ENCODE peak calls at places on chromosomes 4 and X, in six cellular contexts. One of them, this sample, is unnamed.

GRCh38 chrX:134377537-134377936 is 82.4 kb upstream of the HPRT1 start:
- DNase-seq in heart left ventricle: no peak
- DNase-seq in H9: no peak
- DNase-seq in hepatocyte: peak; percentile 34
- DNase-seq in IMR-90: peak; percentile 52
- DNase-seq in sigmoid colon: no peak
- DNase-seq in this sample: no peak

GRCh38 chr4:107718351-107718965 is 1.6 kb downstream of the PAPSS1 start:
- DNase-seq in heart left ventricle: no peak
- DNase-seq in sigmoid colon: no peak
- DNase-seq in IMR-90: no peak
- DNase-seq in H9: no peak
- DNase-seq in hepatocyte: no peak
- DNase-seq in this sample: no peak

GRCh38 chrX:108044554-108045256 is at the start of gene VSIG1:
- DNase-seq in IMR-90: no peak
- DNase-seq in hepatocyte: no peak
- DNase-seq in sigmoid colon: no peak
- DNase-seq in heart left ventricle: no peak
- DNase-seq in H9: no peak
- DNase-seq in this sample: no peak

GRCh38 chr4:101114936-101115372 is 232.4 kb downstream of the PPP3CA start:
- DNase-seq in sigmoid colon: no peak
- DNase-seq in hepatocyte: peak; percentile 26
- DNase-seq in IMR-90: peak; percentile 83
- DNase-seq in H9: peak; percentile 30
- DNase-seq in heart left ventricle: no peak
- DNase-seq in this sample: peak; percentile 6

GRCh38 chr4:8472166-8472688 is 31.6 kb downstream of the TRMT44 start:
- DNase-seq in sigmoid colon: no peak
- DNase-seq in IMR-90: no peak
- DNase-seq in H9: no peak
- DNase-seq in hepatocyte: no peak
- DNase-seq in heart left ventricle: no peak
- DNase-seq in this sample: no peak

GRCh38 chr4:151340751-151341385 is 15.5 kb upstream of the SH3D19 start:
- DNase-seq in IMR-90: peak; percentile 16
- DNase-seq in H9: no peak
- DNase-seq in sigmoid colon: no peak
- DNase-seq in heart left ventricle: no peak
- DNase-seq in hepatocyte: peak; percentile 55
- DNase-seq in this sample: no peak

GRCh38 chr4:188417181-188417580 is 277.9 kb downstream of the TRIML1 start:
- DNase-seq in heart left ventricle: no peak
- DNase-seq in H9: peak; percentile 60
- DNase-seq in IMR-90: peak; percentile 15
- DNase-seq in sigmoid colon: no peak
- DNase-seq in hepatocyte: no peak
- DNase-seq in this sample: no peak

GRCh38 chr4:98930311-98930865 is 1.5 kb upstream of the EIF4E start:
- DNase-seq in hepatocyte: no peak
- DNase-seq in IMR-90: no peak
- DNase-seq in H9: no peak
- DNase-seq in heart left ventricle: no peak
- DNase-seq in sigmoid colon: no peak
- DNase-seq in this sample: no peak

GRCh38 chr4:20456416-20456815 is 204.7 kb downstream of the SLIT2 start:
- DNase-seq in sigmoid colon: no peak
- DNase-seq in heart left ventricle: no peak
- DNase-seq in hepatocyte: no peak
- DNase-seq in IMR-90: peak; percentile 20
- DNase-seq in H9: no peak
- DNase-seq in this sample: no peak

GRCh38 chrX:14591976-14592375 is 62.6 kb downstream of the GLRA2 start:
- DNase-seq in hepatocyte: no peak
- DNase-seq in IMR-90: no peak
- DNase-seq in heart left ventricle: no peak
- DNase-seq in H9: no peak
- DNase-seq in sigmoid colon: no peak
- DNase-seq in this sample: no peak

GRCh38 chr4:84568496-84568895 is 14.4 kb upstream of the CDS1 start:
- DNase-seq in heart left ventricle: no peak
- DNase-seq in sigmoid colon: no peak
- DNase-seq in H9: no peak
- DNase-seq in hepatocyte: no peak
- DNase-seq in IMR-90: no peak
- DNase-seq in this sample: no peak

GRCh38 chrX:77087529-77088169 is 359.5 kb upstream of the FGF16 start:
- DNase-seq in hepatocyte: peak; percentile 43
- DNase-seq in sigmoid colon: no peak
- DNase-seq in IMR-90: peak; percentile 10
- DNase-seq in heart left ventricle: peak; percentile 34
- DNase-seq in H9: no peak
- DNase-seq in this sample: no peak

GRCh38 chrX:134981910-134982309 is 8.9 kb upstream of the SMIM10 start:
- DNase-seq in sigmoid colon: no peak
- DNase-seq in H9: no peak
- DNase-seq in heart left ventricle: no peak
- DNase-seq in IMR-90: no peak
- DNase-seq in hepatocyte: no peak
- DNase-seq in this sample: no peak

GRCh38 chrX:129956765-129957164 is 25.7 kb upstream of the BCORL1 start:
- DNase-seq in heart left ventricle: no peak
- DNase-seq in IMR-90: no peak
- DNase-seq in hepatocyte: no peak
- DNase-seq in sigmoid colon: no peak
- DNase-seq in H9: no peak
- DNase-seq in this sample: no peak
- H3K27ac ChIP-seq in heart left ventricle: peak overlapping the region; percentile 28
- H3K27ac ChIP-seq in IMR-90: no peak overlapping the region
- H3K27ac ChIP-seq in hepatocyte: no peak overlapping the region
- H3K27ac ChIP-seq in sigmoid colon: peak overlapping the region; percentile 58
- H3K27ac ChIP-seq in H9: no peak overlapping the region
- H3K27ac ChIP-seq in this sample: no peak overlapping the region

GRCh38 chr4:57158221-57158620 is 48.0 kb upstream of the IGFBP7 start:
- DNase-seq in IMR-90: no peak
- DNase-seq in heart left ventricle: no peak
- DNase-seq in H9: no peak
- DNase-seq in sigmoid colon: no peak
- DNase-seq in hepatocyte: no peak
- DNase-seq in this sample: no peak
- TF ChIP-seq CTCF in IMR-90: peak; percentile 21
- TF ChIP-seq CTCF in heart left ventricle: peak; percentile 31
- TF ChIP-seq CTCF in H9: no peak
- TF ChIP-seq CTCF in sigmoid colon: no peak
- TF ChIP-seq CTCF in hepatocyte: no peak
- TF ChIP-seq CTCF in this sample: no peak

GRCh38 chr4:69099910-69100309 is 3.6 kb downstream of the UGT2B7 start:
- DNase-seq in H9: no peak
- DNase-seq in heart left ventricle: no peak
- DNase-seq in hepatocyte: no peak
- DNase-seq in IMR-90: no peak
- DNase-seq in sigmoid colon: no peak
- DNase-seq in this sample: no peak

DNA sequence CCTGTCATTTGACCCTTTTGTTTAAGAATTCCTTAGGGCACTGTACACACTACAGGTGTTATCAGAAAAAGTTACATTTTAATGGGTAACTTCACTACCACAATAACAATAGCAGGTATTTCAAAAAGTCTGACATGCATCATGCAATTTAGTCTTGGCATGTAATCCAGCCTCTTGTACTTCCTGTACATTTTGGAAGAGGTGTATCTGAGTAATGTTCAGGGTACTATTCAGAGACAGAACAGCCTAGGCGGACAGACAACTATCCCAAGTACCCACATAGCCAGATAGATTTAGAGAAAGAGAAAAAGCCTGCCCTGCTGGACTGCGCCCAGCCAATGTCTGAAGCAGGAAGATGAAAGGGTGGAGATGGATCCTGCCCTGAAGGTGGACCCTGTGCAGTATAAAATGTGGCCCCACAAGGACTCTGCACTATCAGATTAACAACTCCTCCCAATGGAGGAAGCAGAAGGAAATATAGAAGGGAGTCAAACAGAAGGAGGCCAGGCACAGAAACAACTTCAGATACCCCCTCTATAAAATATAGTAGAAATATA is 8.5 kb downstream of the UGT2B7 start:
- DNase-seq in heart left ventricle: no peak
- DNase-seq in H9: no peak
- DNase-seq in hepatocyte: no peak
- DNase-seq in sigmoid colon: no peak
- DNase-seq in IMR-90: no peak
- DNase-seq in this sample: no peak
- H3K27ac ChIP-seq in heart left ventricle: no peak overlapping the region
- H3K27ac ChIP-seq in H9: no peak overlapping the region
- H3K27ac ChIP-seq in hepatocyte: no peak overlapping the region
- H3K27ac ChIP-seq in sigmoid colon: no peak overlapping the region
- H3K27ac ChIP-seq in IMR-90: no peak overlapping the region
- H3K27ac ChIP-seq in this sample: no peak overlapping the region

DNA sequence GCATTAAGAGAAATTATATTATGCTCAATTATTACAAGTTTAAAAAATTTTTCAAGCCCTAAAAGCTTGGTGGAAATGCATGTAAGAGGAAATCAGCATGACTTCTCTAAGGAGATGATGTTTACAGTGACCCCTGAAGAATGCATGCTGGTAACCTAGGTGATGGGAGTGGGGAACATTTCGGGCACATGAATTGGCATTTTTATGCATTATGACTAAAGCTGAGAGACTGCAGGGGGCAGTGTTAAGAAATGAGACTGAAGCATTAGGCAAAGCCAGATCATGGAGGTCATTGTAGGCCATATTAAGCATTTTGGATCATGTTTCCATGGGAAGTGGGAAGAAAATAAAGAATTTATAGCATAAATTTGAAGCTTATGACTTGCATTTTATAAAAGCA is 421.3 kb downstream of the FAT4 start:
- DNase-seq in H9: no peak
- DNase-seq in sigmoid colon: no peak
- DNase-seq in hepatocyte: no peak
- DNase-seq in IMR-90: peak; percentile 52
- DNase-seq in heart left ventricle: no peak
- DNase-seq in this sample: no peak
- TF ChIP-seq CTCF in H9: peak; percentile 25
- TF ChIP-seq CTCF in sigmoid colon: no peak
- TF ChIP-seq CTCF in hepatocyte: peak; percentile 15
- TF ChIP-seq CTCF in IMR-90: no peak
- TF ChIP-seq CTCF in heart left ventricle: no peak
- TF ChIP-seq CTCF in this sample: no peak

GRCh38 chrX:153492543-153492942 is 2.2 kb upstream of the BGN start:
- DNase-seq in sigmoid colon: no peak
- DNase-seq in hepatocyte: no peak
- DNase-seq in IMR-90: no peak
- DNase-seq in heart left ventricle: no peak
- DNase-seq in H9: no peak
- DNase-seq in this sample: no peak
- H3K27ac ChIP-seq in sigmoid colon: no peak overlapping the region
- H3K27ac ChIP-seq in hepatocyte: peak overlapping the region; percentile 80
- H3K27ac ChIP-seq in IMR-90: no peak overlapping the region
- H3K27ac ChIP-seq in heart left ventricle: no peak overlapping the region
- H3K27ac ChIP-seq in H9: no peak overlapping the region
- H3K27ac ChIP-seq in this sample: peak overlapping the region; percentile 92

GRCh38 chr4:147094228-147094627 is 148.6 kb upstream of the TTC29 start:
- DNase-seq in IMR-90: no peak
- DNase-seq in heart left ventricle: no peak
- DNase-seq in sigmoid colon: no peak
- DNase-seq in H9: no peak
- DNase-seq in hepatocyte: peak; percentile 36
- DNase-seq in this sample: no peak
- TF ChIP-seq CTCF in IMR-90: no peak
- TF ChIP-seq CTCF in heart left ventricle: peak; percentile 30
- TF ChIP-seq CTCF in sigmoid colon: no peak
- TF ChIP-seq CTCF in H9: peak; percentile 51
- TF ChIP-seq CTCF in hepatocyte: peak; percentile 51
- TF ChIP-seq CTCF in this sample: no peak

This sample was measured in RWPE1.